ENCODE peak calls at places on chromosomes 6 and 20, in seven cellular contexts. P, B, F, I, S, W and Z are unnamed samples.

GRCh38 chr20:44247676-44248419 is 740 bp downstream of the GDAP1L1 start:
- DNase-seq in P (no peak), B (peak), F (peak), I (no peak), S (no peak), W (no peak), Z (no peak)

GRCh38 chr20:8473459-8473858 is 341.4 kb downstream of the PLCB1 start:
- DNase-seq in P (peak), B (no peak), F (peak), I (no peak), S (no peak), W (no peak), Z (no peak)

GRCh38 chr6:47749726-47750125 is 32.1 kb upstream of the OPN5 start:
- DNase-seq in P (no peak), B (no peak), F (no peak), I (no peak), S (no peak), W (no peak), Z (no peak)

GRCh38 chr20:50434653-50435396 is 75.4 kb upstream of the PTPN1 start:
- DNase-seq in P (no peak), B (no peak), F (no peak), I (no peak), S (no peak), W (no peak), Z (no peak)

GRCh38 chr6:170281331-170282292 is 9.3 kb downstream of the DLL1 start:
- DNase-seq in P (no peak), B (no peak), F (no peak), I (no peak), S (no peak), W (no peak), Z (no peak)

GRCh38 chr20:63053430-63054102 is 46.8 kb upstream of the BHLHE23 start:
- DNase-seq in P (no peak), B (no peak), F (no peak), I (no peak), S (no peak), W (no peak), Z (no peak)

GRCh38 chr6:118537579-118537978 is 10.5 kb upstream of the PLN start:
- DNase-seq in P (no peak), B (no peak), F (no peak), I (no peak), S (no peak), W (no peak), Z (no peak)

GRCh38 chr6:52416629-52417151 is 3.5 kb upstream of the EFHC1 start:
- DNase-seq in P (peak), B (peak), F (peak), I (peak), S (no peak), W (no peak), Z (no peak)

GRCh38 chr6:39777218-39777617 is 15.0 kb upstream of the DAAM2 start:
- DNase-seq in P (no peak), B (no peak), F (no peak), I (no peak), S (no peak), W (no peak), Z (no peak)

GRCh38 chr20:52060794-52061714 is 130.5 kb downstream of the ZFP64 start:
- DNase-seq in P (no peak), B (no peak), F (peak), I (no peak), S (no peak), W (no peak), Z (no peak)

GRCh38 chr6:13573669-13574110 is 711 bp upstream of the SIRT5 start:
- DNase-seq in P (no peak), B (no peak), F (no peak), I (peak), S (no peak), W (no peak), Z (no peak)

GRCh38 chr20:64242797-64243475 is 12.6 kb upstream of the PCMTD2 start:
- DNase-seq in P (no peak), B (no peak), F (no peak), I (no peak), S (no peak), W (no peak), Z (no peak)

GRCh38 chr6:137494281-137494966 is at the start of gene OLIG3:
- DNase-seq in P (no peak), B (no peak), F (no peak), I (no peak), S (peak), W (no peak), Z (no peak)